ENCODE peak calls at places on chromosome 12, in eight cellular contexts. One of them, this sample, is unnamed.

GRCh38 chr12:67698711-67699603 is 50.4 kb downstream of the DYRK2 start:
- DNase-seq in fibroblast of pulmonary artery: peak; percentile 14
- DNase-seq in brain microvascular endothelial cell: no peak
- DNase-seq in AG04450: no peak
- DNase-seq in BE2C: no peak
- DNase-seq in OCI-LY7: peak; percentile 88
- DNase-seq in body of pancreas: no peak
- DNase-seq in HepG2: no peak
- DNase-seq in this sample: peak; percentile 68

GRCh38 chr12:91043408-91043807 is 14.4 kb downstream of the KERA start:
- DNase-seq in fibroblast of pulmonary artery: no peak
- DNase-seq in brain microvascular endothelial cell: no peak
- DNase-seq in AG04450: no peak
- DNase-seq in BE2C: no peak
- DNase-seq in OCI-LY7: no peak
- DNase-seq in body of pancreas: no peak
- DNase-seq in HepG2: no peak
- DNase-seq in this sample: no peak

GRCh38 chr12:54280401-54281260 is at the start of gene HNRNPA1:
- DNase-seq in fibroblast of pulmonary artery: peak; percentile 100
- DNase-seq in brain microvascular endothelial cell: peak; percentile 100
- DNase-seq in AG04450: peak; percentile 100
- DNase-seq in BE2C: peak; percentile 97
- DNase-seq in OCI-LY7: peak; percentile 100
- DNase-seq in body of pancreas: peak; percentile 100
- DNase-seq in HepG2: peak; percentile 99
- DNase-seq in this sample: peak; percentile 100

GRCh38 chr12:74292351-74293194 is 245.1 kb upstream of the ATXN7L3B start:
- DNase-seq in fibroblast of pulmonary artery: no peak
- DNase-seq in brain microvascular endothelial cell: no peak
- DNase-seq in AG04450: no peak
- DNase-seq in BE2C: no peak
- DNase-seq in OCI-LY7: no peak
- DNase-seq in body of pancreas: no peak
- DNase-seq in HepG2: no peak
- DNase-seq in this sample: no peak

GRCh38 chr12:91361864-91362263 is 179.2 kb upstream of the DCN start:
- DNase-seq in fibroblast of pulmonary artery: peak; percentile 75
- DNase-seq in brain microvascular endothelial cell: no peak
- DNase-seq in AG04450: no peak
- DNase-seq in BE2C: no peak
- DNase-seq in OCI-LY7: peak; percentile 46
- DNase-seq in body of pancreas: no peak
- DNase-seq in HepG2: peak; percentile 24
- DNase-seq in this sample: peak; percentile 57

GRCh38 chr12:60191676-60192359 is 596.0 kb downstream of the SLC16A7 start:
- DNase-seq in fibroblast of pulmonary artery: peak; percentile 38
- DNase-seq in brain microvascular endothelial cell: no peak
- DNase-seq in AG04450: no peak
- DNase-seq in BE2C: no peak
- DNase-seq in OCI-LY7: no peak
- DNase-seq in body of pancreas: no peak
- DNase-seq in HepG2: no peak
- DNase-seq in this sample: peak; percentile 41

GRCh38 chr12:105569886-105570285 is 239.4 kb downstream of the C12orf75 start:
- DNase-seq in fibroblast of pulmonary artery: no peak
- DNase-seq in brain microvascular endothelial cell: no peak
- DNase-seq in AG04450: no peak
- DNase-seq in BE2C: no peak
- DNase-seq in OCI-LY7: no peak
- DNase-seq in body of pancreas: no peak
- DNase-seq in HepG2: no peak
- DNase-seq in this sample: peak; percentile 29

GRCh38 chr12:123614531-123614930 is 12.6 kb downstream of the DDX55 start:
- DNase-seq in fibroblast of pulmonary artery: peak; percentile 54
- DNase-seq in brain microvascular endothelial cell: no peak
- DNase-seq in AG04450: no peak
- DNase-seq in BE2C: no peak
- DNase-seq in OCI-LY7: no peak
- DNase-seq in body of pancreas: peak; percentile 14
- DNase-seq in HepG2: no peak
- DNase-seq in this sample: peak; percentile 82

GRCh38 chr12:32944195-32944594 is 47.6 kb upstream of the PKP2 start:
- DNase-seq in fibroblast of pulmonary artery: no peak
- DNase-seq in brain microvascular endothelial cell: no peak
- DNase-seq in AG04450: no peak
- DNase-seq in BE2C: no peak
- DNase-seq in OCI-LY7: no peak
- DNase-seq in body of pancreas: no peak
- DNase-seq in HepG2: no peak
- DNase-seq in this sample: no peak

GRCh38 chr12:106861984-106862894 is 87.8 kb downstream of the RIC8B start:
- DNase-seq in fibroblast of pulmonary artery: peak; percentile 88
- DNase-seq in brain microvascular endothelial cell: no peak
- DNase-seq in AG04450: peak; percentile 47
- DNase-seq in BE2C: no peak
- DNase-seq in OCI-LY7: no peak
- DNase-seq in body of pancreas: no peak
- DNase-seq in HepG2: peak; percentile 55
- DNase-seq in this sample: peak; percentile 85

GRCh38 chr12:123942277-123942653 is 30.4 kb downstream of the CCDC92 start:
- DNase-seq in fibroblast of pulmonary artery: peak; percentile 78
- DNase-seq in brain microvascular endothelial cell: peak; percentile 83
- DNase-seq in AG04450: peak; percentile 68
- DNase-seq in BE2C: no peak
- DNase-seq in OCI-LY7: no peak
- DNase-seq in body of pancreas: no peak
- DNase-seq in HepG2: no peak
- DNase-seq in this sample: peak; percentile 93

GRCh38 chr12:1660304-1661187 is 30.3 kb upstream of the ADIPOR2 start:
- DNase-seq in fibroblast of pulmonary artery: peak; percentile 72
- DNase-seq in brain microvascular endothelial cell: no peak
- DNase-seq in AG04450: no peak
- DNase-seq in BE2C: no peak
- DNase-seq in OCI-LY7: no peak
- DNase-seq in body of pancreas: peak; percentile 98
- DNase-seq in HepG2: peak; percentile 55
- DNase-seq in this sample: no peak

GRCh38 chr12:15633201-15633600 is 156.0 kb downstream of the EPS8 start:
- DNase-seq in fibroblast of pulmonary artery: peak; percentile 49
- DNase-seq in brain microvascular endothelial cell: no peak
- DNase-seq in AG04450: no peak
- DNase-seq in BE2C: no peak
- DNase-seq in OCI-LY7: no peak
- DNase-seq in body of pancreas: no peak
- DNase-seq in HepG2: no peak
- DNase-seq in this sample: peak; percentile 22

GRCh38 chr12:127555071-127555470 is 711.9 kb upstream of the TMEM132C start:
- DNase-seq in fibroblast of pulmonary artery: no peak
- DNase-seq in brain microvascular endothelial cell: no peak
- DNase-seq in AG04450: no peak
- DNase-seq in BE2C: no peak
- DNase-seq in OCI-LY7: no peak
- DNase-seq in body of pancreas: no peak
- DNase-seq in HepG2: no peak
- DNase-seq in this sample: no peak

GRCh38 chr12:1474567-1475153 is 119.7 kb downstream of the FBXL14 start:
- DNase-seq in fibroblast of pulmonary artery: peak; percentile 85
- DNase-seq in brain microvascular endothelial cell: peak; percentile 91
- DNase-seq in AG04450: peak; percentile 83
- DNase-seq in BE2C: no peak
- DNase-seq in OCI-LY7: no peak
- DNase-seq in body of pancreas: no peak
- DNase-seq in HepG2: no peak
- DNase-seq in this sample: peak; percentile 86

GRCh38 chr12:76041406-76041805 is 9.8 kb upstream of the PHLDA1 start:
- DNase-seq in fibroblast of pulmonary artery: no peak
- DNase-seq in brain microvascular endothelial cell: no peak
- DNase-seq in AG04450: no peak
- DNase-seq in BE2C: no peak
- DNase-seq in OCI-LY7: no peak
- DNase-seq in body of pancreas: no peak
- DNase-seq in HepG2: no peak
- DNase-seq in this sample: no peak

GRCh38 chr12:46470975-46471374 is 98.4 kb upstream of the SLC38A2 start:
- DNase-seq in fibroblast of pulmonary artery: no peak
- DNase-seq in brain microvascular endothelial cell: no peak
- DNase-seq in AG04450: no peak
- DNase-seq in BE2C: no peak
- DNase-seq in OCI-LY7: no peak
- DNase-seq in body of pancreas: no peak
- DNase-seq in HepG2: no peak
- DNase-seq in this sample: no peak

GRCh38 chr12:101607894-101608293 is 13.1 kb downstream of the MYBPC1 start:
- DNase-seq in fibroblast of pulmonary artery: no peak
- DNase-seq in brain microvascular endothelial cell: no peak
- DNase-seq in AG04450: no peak
- DNase-seq in BE2C: no peak
- DNase-seq in OCI-LY7: no peak
- DNase-seq in body of pancreas: peak; percentile 42
- DNase-seq in HepG2: peak; percentile 91
- DNase-seq in this sample: no peak

DNA sequence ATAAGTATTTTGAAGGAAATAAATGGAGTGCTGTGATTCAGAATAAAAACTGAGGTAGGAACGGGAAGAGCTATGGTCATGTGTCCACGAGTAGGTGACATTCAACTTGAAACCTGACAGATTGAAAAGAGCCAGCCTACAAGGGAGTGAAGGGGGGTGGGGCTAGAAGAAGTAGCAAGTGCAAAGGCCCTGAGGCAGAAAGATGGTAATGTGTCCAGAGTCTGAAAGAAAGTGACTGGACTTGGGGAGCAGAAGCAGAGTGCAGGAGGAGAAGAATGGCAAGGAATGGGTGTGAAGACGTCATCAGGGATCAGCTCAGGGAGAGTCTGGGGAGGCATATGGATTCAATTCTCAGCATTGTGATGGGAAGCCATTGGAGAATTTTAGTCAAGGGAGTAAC is 13.7 kb downstream of the PLXNC1 start:
- DNase-seq in fibroblast of pulmonary artery: no peak
- DNase-seq in brain microvascular endothelial cell: no peak
- DNase-seq in AG04450: no peak
- DNase-seq in BE2C: no peak
- DNase-seq in OCI-LY7: no peak
- DNase-seq in body of pancreas: no peak
- DNase-seq in HepG2: no peak
- DNase-seq in this sample: no peak
- TF ChIP-seq CTCF in fibroblast of pulmonary artery: no peak
- TF ChIP-seq CTCF in brain microvascular endothelial cell: no peak
- TF ChIP-seq CTCF in AG04450: no peak
- TF ChIP-seq CTCF in BE2C: no peak
- TF ChIP-seq CTCF in OCI-LY7: no peak
- TF ChIP-seq CTCF in body of pancreas: no peak
- TF ChIP-seq CTCF in HepG2: no peak
- TF ChIP-seq CTCF in this sample: no peak

GRCh38 chr12:95549392-95550084 is 1.7 kb downstream of the USP44 start:
- DNase-seq in fibroblast of pulmonary artery: no peak
- DNase-seq in brain microvascular endothelial cell: no peak
- DNase-seq in AG04450: no peak
- DNase-seq in BE2C: no peak
- DNase-seq in OCI-LY7: no peak
- DNase-seq in body of pancreas: no peak
- DNase-seq in HepG2: no peak
- DNase-seq in this sample: no peak
- H3K4me3 ChIP-seq in fibroblast of pulmonary artery: no peak overlapping the region
- H3K4me3 ChIP-seq in brain microvascular endothelial cell: no peak overlapping the region
- H3K4me3 ChIP-seq in AG04450: peak overlapping the region; percentile 62
- H3K4me3 ChIP-seq in BE2C: no peak overlapping the region
- H3K4me3 ChIP-seq in OCI-LY7: no peak overlapping the region
- H3K4me3 ChIP-seq in body of pancreas: no peak overlapping the region
- H3K4me3 ChIP-seq in HepG2: no peak overlapping the region
- H3K4me3 ChIP-seq in this sample: no peak overlapping the region

DNA sequence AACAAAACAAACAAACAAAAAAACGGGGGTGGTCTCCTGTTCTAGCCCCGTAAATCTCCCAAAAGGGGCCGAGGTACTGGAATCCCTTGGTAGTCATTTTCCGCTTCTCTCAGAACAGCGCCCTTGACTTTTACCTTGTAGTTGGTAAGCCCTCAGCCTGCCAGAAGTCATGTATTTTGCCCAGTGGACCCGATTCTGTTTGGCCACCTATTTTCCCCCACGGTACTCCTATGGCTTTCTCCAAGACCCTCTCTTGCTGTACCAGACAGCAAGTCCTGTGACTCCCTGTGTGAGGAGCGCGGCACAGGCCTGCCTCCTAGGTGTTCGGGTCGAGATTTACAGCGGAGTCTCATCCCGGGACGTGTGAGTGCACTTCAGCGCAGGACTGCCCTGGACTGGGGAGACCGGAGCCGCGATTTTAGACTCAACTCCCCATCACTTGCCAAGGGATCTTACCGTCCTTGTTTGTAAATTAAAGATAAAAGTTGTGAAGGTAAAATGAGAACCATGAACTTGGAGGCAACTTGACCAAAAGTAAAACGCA is 1.1 kb upstream of the MBD6 start:
- DNase-seq in fibroblast of pulmonary artery: no peak
- DNase-seq in brain microvascular endothelial cell: no peak
- DNase-seq in AG04450: no peak
- DNase-seq in BE2C: peak; percentile 73
- DNase-seq in OCI-LY7: no peak
- DNase-seq in body of pancreas: peak; percentile 52
- DNase-seq in HepG2: peak; percentile 72
- DNase-seq in this sample: peak; percentile 52
- TF ChIP-seq CTCF in fibroblast of pulmonary artery: no peak
- TF ChIP-seq CTCF in brain microvascular endothelial cell: peak; percentile 26
- TF ChIP-seq CTCF in AG04450: no peak
- TF ChIP-seq CTCF in BE2C: peak; percentile 26
- TF ChIP-seq CTCF in OCI-LY7: peak; percentile 51
- TF ChIP-seq CTCF in body of pancreas: no peak
- TF ChIP-seq CTCF in HepG2: peak; percentile 56
- TF ChIP-seq CTCF in this sample: no peak

DNA sequence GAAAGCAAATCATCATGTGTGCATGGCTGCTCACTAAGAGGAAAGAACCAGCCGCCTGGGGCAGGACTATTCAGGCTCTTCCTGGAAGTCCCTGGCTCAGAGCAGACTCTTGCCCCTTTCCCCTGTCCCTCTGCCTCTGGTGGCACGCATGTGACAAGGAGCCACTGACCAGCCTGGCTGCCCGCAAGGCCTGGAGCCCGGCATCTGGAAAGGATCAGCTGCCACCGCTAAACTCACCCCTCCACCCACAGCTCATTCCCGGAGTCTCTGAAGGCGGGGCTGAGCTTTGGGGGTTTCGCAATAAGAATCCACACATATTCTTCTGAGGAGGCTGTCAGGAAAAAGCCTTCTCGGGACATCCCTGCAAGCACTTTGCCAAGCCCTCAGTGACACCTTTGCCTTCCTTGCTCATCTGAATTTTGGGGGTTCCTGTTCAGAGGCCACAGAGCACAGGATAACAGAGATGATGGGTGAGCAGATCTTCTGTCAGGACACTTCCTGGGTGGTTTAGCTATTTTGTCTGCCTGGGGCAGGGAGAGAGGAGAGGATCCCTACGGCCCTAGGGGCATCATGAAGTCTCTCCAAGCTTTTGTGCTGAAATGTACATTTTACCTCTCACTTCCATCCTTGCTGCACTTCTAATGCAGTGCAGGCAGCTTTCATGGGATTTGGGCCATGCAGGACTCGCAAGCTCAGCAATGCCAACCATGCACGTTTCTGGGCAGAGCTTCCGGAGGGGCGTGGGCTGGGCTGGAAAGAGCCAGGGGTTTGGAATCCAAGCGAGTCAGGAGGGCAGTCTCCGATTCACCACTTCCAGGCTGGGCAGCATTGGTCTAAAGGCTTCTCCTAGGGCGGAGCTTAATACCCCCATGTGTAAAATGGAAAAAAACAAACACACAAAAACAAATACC is 124.8 kb upstream of the MAP1LC3B2 start:
- DNase-seq in fibroblast of pulmonary artery: peak; percentile 94
- DNase-seq in brain microvascular endothelial cell: peak; percentile 80
- DNase-seq in AG04450: peak; percentile 79
- DNase-seq in BE2C: peak; percentile 78
- DNase-seq in OCI-LY7: no peak
- DNase-seq in body of pancreas: peak; percentile 77
- DNase-seq in HepG2: no peak
- DNase-seq in this sample: peak; percentile 95
- H3K4me3 ChIP-seq in fibroblast of pulmonary artery: peak overlapping the region; percentile 40
- H3K4me3 ChIP-seq in brain microvascular endothelial cell: peak overlapping the region; percentile 48
- H3K4me3 ChIP-seq in AG04450: peak overlapping the region; percentile 63
- H3K4me3 ChIP-seq in BE2C: peak overlapping the region; percentile 23
- H3K4me3 ChIP-seq in OCI-LY7: no peak overlapping the region
- H3K4me3 ChIP-seq in body of pancreas: no peak overlapping the region
- H3K4me3 ChIP-seq in HepG2: no peak overlapping the region
- H3K4me3 ChIP-seq in this sample: peak overlapping the region; percentile 67

This sample was measured in AG10803.